ENCODE peak calls at places on chromosomes 5 and 9, in four cellular contexts. R is endothelial cell of umbilical vein, V is spleen, N is breast epithelium. Z is an unnamed sample.

GRCh38 chr9:2356391-2356790 is 265.2 kb upstream of the VLDLR start:
- DNase-seq in R (no peak), V (no peak), N (no peak), Z (no peak)

GRCh38 chr9:130672933-130673615 is 8.7 kb downstream of the PRDM12 start:
- DNase-seq in R (no peak), V (no peak), N (no peak), Z (no peak)

GRCh38 chr5:64506567-64507321 is 929 bp downstream of the RGS7BP start:
- DNase-seq in R (no peak), V (peak; percentile 72), N (no peak), Z (no peak)

GRCh38 chr5:62000646-62001045 is 305.4 kb upstream of the KIF2A start:
- DNase-seq in R (no peak), V (no peak), N (no peak), Z (no peak)

GRCh38 chr9:114386361-114386885 is 1.4 kb downstream of the AKNA start:
- DNase-seq in R (no peak), V (peak; percentile 86), N (no peak), Z (no peak)

GRCh38 chr5:122420126-122420525 is 108.1 kb downstream of the SNCAIP start:
- DNase-seq in R (no peak), V (no peak), N (no peak), Z (no peak)

GRCh38 chr9:35903049-35903448 is 3.0 kb upstream of the HRCT1 start:
- DNase-seq in R (peak; percentile 67), V (no peak), N (no peak), Z (no peak)

GRCh38 chr9:545480-545879 is 296.0 kb upstream of the DMRT1 start:
- DNase-seq in R (no peak), V (no peak), N (no peak), Z (no peak)

DNA sequence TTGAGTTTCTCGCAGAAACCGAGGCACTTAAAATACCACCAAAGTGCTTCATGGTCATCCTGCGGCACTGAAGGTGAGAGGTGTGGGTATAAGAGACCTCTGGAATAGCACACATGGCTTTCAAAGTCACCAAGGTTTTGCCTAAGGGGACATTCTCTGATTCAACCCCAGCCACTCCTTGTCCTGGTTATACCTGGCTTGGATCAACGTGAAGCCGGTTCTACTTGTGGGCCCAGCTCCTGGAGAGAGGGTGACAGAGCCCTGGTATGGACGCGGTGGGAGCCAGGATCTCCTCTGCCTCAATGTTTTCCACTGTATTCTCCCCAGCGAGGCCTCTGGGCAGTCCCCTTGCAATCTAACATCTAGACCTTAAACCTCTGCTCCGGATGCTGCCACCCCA is 132.0 kb downstream of the FSTL4 start:
- DNase-seq in R (no peak), V (no peak), N (no peak), Z (no peak)
- TF ChIP-seq POLR2AphosphoS5 in R (no peak), V (no peak), N (no peak), Z (no peak)

GRCh38 chr9:127858041-127858512 is 3.6 kb upstream of the ENG start:
- DNase-seq in R (peak; percentile 70), V (no peak), N (no peak), Z (no peak)

GRCh38 chr9:127855522-127855921 is 1.1 kb upstream of the ENG start:
- DNase-seq in R (no peak), V (no peak), N (no peak), Z (no peak)

GRCh38 chr9:127857278-127857677 is 2.8 kb upstream of the ENG start:
- DNase-seq in R (no peak), V (no peak), N (no peak), Z (no peak)

GRCh38 chr9:127854169-127854833 is at the start of gene ENG:
- DNase-seq in R (peak; percentile 63), V (peak; percentile 89), N (peak; percentile 65), Z (peak; percentile 54)

GRCh38 chr9:127856094-127856740 is 1.8 kb upstream of the ENG start:
- DNase-seq in R (no peak), V (no peak), N (no peak), Z (no peak)
- H3K27ac ChIP-seq in R (peak overlapping the region; percentile 13), V (peak overlapping the region; percentile 91), N (peak overlapping the region; percentile 50), Z (no peak overlapping the region)

GRCh38 chr5:127012933-127013332 is 17.4 kb downstream of the MARCHF3 start:
- DNase-seq in R (peak; percentile 82), V (no peak), N (no peak), Z (no peak)

GRCh38 chr5:127011151-127011550 is 19.2 kb downstream of the MARCHF3 start:
- DNase-seq in R (no peak), V (no peak), N (no peak), Z (no peak)

GRCh38 chr5:127010362-127010761 is 20.0 kb downstream of the MARCHF3 start:
- DNase-seq in R (no peak), V (no peak), N (no peak), Z (no peak)

GRCh38 chr5:127013407-127013806 is 17.0 kb downstream of the MARCHF3 start:
- DNase-seq in R (no peak), V (no peak), N (no peak), Z (no peak)

DNA sequence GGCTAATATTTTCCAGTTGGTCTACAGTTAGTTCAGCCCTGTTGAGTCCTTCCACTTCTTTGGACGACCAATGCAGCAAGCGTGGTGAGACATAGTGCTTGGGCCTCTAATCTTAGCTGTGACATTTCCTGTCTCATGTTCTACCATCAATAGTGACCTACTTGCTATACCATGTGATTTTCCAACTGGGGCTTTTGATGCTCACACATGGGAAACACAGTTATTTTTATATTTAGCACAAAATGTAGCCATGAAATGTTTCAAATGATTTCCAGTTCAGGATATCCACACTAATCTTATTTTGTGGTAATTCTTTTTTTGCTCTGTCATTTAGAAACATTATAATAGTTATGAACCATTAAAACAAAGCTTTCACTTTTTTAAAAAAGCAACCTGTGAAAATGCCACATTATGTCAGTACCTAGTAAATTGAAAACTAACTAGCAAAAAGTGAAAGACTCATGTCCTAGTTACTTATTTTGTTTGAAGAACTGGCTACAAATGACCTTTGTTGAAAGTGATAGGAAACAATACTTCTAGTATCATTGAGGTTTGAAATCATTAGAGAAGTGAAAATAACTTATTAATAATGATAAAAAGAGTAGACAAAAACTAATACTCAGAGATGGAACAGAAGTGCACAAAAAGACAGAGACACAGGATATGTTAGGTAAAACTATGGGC is 18.3 kb downstream of the MARCHF3 start:
- DNase-seq in R (peak; percentile 43), V (no peak), N (no peak), Z (no peak)
- TF ChIP-seq POLR2A in R (no peak), V (no peak), N (no peak), Z (no peak)

GRCh38 chr5:134466241-134467069 is 54.8 kb upstream of the CDKN2AIPNL start:
- DNase-seq in R (peak; percentile 74), V (peak; percentile 96), N (peak; percentile 98), Z (peak; percentile 97)
- TF ChIP-seq POLR2AphosphoS5 in R (peak; percentile 94), V (peak; percentile 96), N (peak; percentile 92), Z (peak; percentile 86)

DNA sequence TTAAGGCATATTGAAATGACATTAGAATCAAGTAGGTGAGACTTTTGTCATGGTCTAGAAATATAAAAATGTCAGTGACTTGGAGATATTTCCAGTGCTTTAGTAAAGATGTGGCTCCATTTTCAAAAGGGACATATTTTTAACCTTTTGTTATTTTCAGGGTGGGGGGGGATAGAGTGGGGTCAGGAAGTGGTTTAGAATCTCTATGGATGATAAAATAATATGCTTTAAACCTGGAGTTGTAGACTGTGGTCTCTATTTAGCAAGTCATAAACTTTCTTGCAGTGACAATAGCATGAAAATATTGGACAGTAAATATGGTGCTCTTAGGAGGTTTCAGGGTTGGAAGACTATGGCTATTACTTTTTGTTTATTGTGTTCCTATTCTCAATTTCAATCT is 46.9 kb downstream of the PTTG1 start:
- DNase-seq in R (no peak), V (no peak), N (no peak), Z (no peak)
- H3K27ac ChIP-seq in R (peak overlapping the region; percentile 67), V (peak overlapping the region; percentile 60), N (no peak overlapping the region), Z (peak overlapping the region; percentile 75)

Z was measured in stomach.